ENCODE peak calls at places on chromosome 22, in six cellular contexts. One of them, this sample, is unnamed.

GRCh38 chr22:36775589-36775965 is 342 bp downstream of the IFT27 start:
- DNase-seq in suprapubic skin: peak; percentile 85
- DNase-seq in SK-N-SH: no peak
- DNase-seq in endothelial cell of umbilical vein: peak; percentile 31
- DNase-seq in GM23338: peak; percentile 45
- DNase-seq in K562: no peak
- DNase-seq in this sample: peak; percentile 89

GRCh38 chr22:19983701-19984100 is 32.9 kb downstream of the ARVCF start:
- DNase-seq in GM23338: no peak
- DNase-seq in K562: no peak
- DNase-seq in SK-N-SH: no peak
- DNase-seq in endothelial cell of umbilical vein: no peak
- DNase-seq in suprapubic skin: no peak
- DNase-seq in this sample: peak; percentile 73

GRCh38 chr22:40030757-40031092 is 36.0 kb downstream of the FAM83F start:
- DNase-seq in GM23338: peak; percentile 52
- DNase-seq in endothelial cell of umbilical vein: no peak
- DNase-seq in K562: no peak
- DNase-seq in SK-N-SH: no peak
- DNase-seq in suprapubic skin: no peak
- DNase-seq in this sample: peak; percentile 20

GRCh38 chr22:26168934-26169311 is 339 bp upstream of the SEZ6L start:
- DNase-seq in GM23338: no peak
- DNase-seq in endothelial cell of umbilical vein: no peak
- DNase-seq in SK-N-SH: no peak
- DNase-seq in K562: no peak
- DNase-seq in suprapubic skin: no peak
- DNase-seq in this sample: no peak

GRCh38 chr22:23791737-23792645 is 5.2 kb downstream of the SMARCB1 start:
- DNase-seq in suprapubic skin: no peak
- DNase-seq in K562: no peak
- DNase-seq in SK-N-SH: peak; percentile 34
- DNase-seq in endothelial cell of umbilical vein: no peak
- DNase-seq in GM23338: no peak
- DNase-seq in this sample: peak; percentile 58

GRCh38 chr22:23137905-23138520 is 3.8 kb downstream of the RSPH14 start:
- DNase-seq in K562: no peak
- DNase-seq in endothelial cell of umbilical vein: no peak
- DNase-seq in GM23338: no peak
- DNase-seq in SK-N-SH: no peak
- DNase-seq in suprapubic skin: no peak
- DNase-seq in this sample: no peak

GRCh38 chr22:23565942-23566715 is 14.0 kb downstream of the IGLL1 start:
- DNase-seq in K562: peak; percentile 61
- DNase-seq in suprapubic skin: peak; percentile 57
- DNase-seq in GM23338: peak; percentile 35
- DNase-seq in endothelial cell of umbilical vein: no peak
- DNase-seq in SK-N-SH: peak; percentile 90
- DNase-seq in this sample: peak; percentile 74

GRCh38 chr22:39906207-39906606 is 5.3 kb downstream of the GRAP2 start:
- DNase-seq in GM23338: peak; percentile 63
- DNase-seq in K562: no peak
- DNase-seq in suprapubic skin: no peak
- DNase-seq in SK-N-SH: no peak
- DNase-seq in endothelial cell of umbilical vein: no peak
- DNase-seq in this sample: no peak

GRCh38 chr22:19879996-19880785 is 25.5 kb upstream of the GNB1L start:
- DNase-seq in suprapubic skin: peak; percentile 74
- DNase-seq in endothelial cell of umbilical vein: no peak
- DNase-seq in GM23338: no peak
- DNase-seq in SK-N-SH: peak; percentile 36
- DNase-seq in K562: no peak
- DNase-seq in this sample: peak; percentile 66

GRCh38 chr22:50621948-50622722 is 5.8 kb downstream of the ARSA start:
- DNase-seq in suprapubic skin: no peak
- DNase-seq in SK-N-SH: peak; percentile 16
- DNase-seq in GM23338: no peak
- DNase-seq in endothelial cell of umbilical vein: no peak
- DNase-seq in K562: no peak
- DNase-seq in this sample: peak; percentile 86

GRCh38 chr22:35070451-35071093 is 4.6 kb downstream of the ISX start:
- DNase-seq in SK-N-SH: no peak
- DNase-seq in K562: no peak
- DNase-seq in endothelial cell of umbilical vein: no peak
- DNase-seq in GM23338: no peak
- DNase-seq in suprapubic skin: peak; percentile 45
- DNase-seq in this sample: no peak

GRCh38 chr22:27283714-27284113 is 517.8 kb downstream of the MN1 start:
- DNase-seq in suprapubic skin: no peak
- DNase-seq in SK-N-SH: no peak
- DNase-seq in GM23338: no peak
- DNase-seq in endothelial cell of umbilical vein: no peak
- DNase-seq in K562: peak; percentile 58
- DNase-seq in this sample: no peak

GRCh38 chr22:49814164-49814686 is 13.4 kb downstream of the BRD1 start:
- DNase-seq in suprapubic skin: no peak
- DNase-seq in endothelial cell of umbilical vein: no peak
- DNase-seq in GM23338: no peak
- DNase-seq in SK-N-SH: no peak
- DNase-seq in K562: no peak
- DNase-seq in this sample: no peak

GRCh38 chr22:36352775-36353507 is 34.8 kb downstream of the MYH9 start:
- DNase-seq in SK-N-SH: no peak
- DNase-seq in endothelial cell of umbilical vein: peak; percentile 90
- DNase-seq in GM23338: peak; percentile 25
- DNase-seq in K562: no peak
- DNase-seq in suprapubic skin: no peak
- DNase-seq in this sample: no peak

GRCh38 chr22:40819741-40820140 is 595 bp upstream of the SLC25A17 start:
- DNase-seq in SK-N-SH: peak; percentile 8
- DNase-seq in endothelial cell of umbilical vein: no peak
- DNase-seq in suprapubic skin: no peak
- DNase-seq in GM23338: peak; percentile 8
- DNase-seq in K562: no peak
- DNase-seq in this sample: no peak

GRCh38 chr22:26174280-26174679 is 5.0 kb downstream of the SEZ6L start:
- DNase-seq in K562: no peak
- DNase-seq in suprapubic skin: peak; percentile 62
- DNase-seq in SK-N-SH: peak; percentile 42
- DNase-seq in endothelial cell of umbilical vein: no peak
- DNase-seq in GM23338: peak; percentile 90
- DNase-seq in this sample: no peak

GRCh38 chr22:19986011-19986409 is 30.6 kb downstream of the ARVCF start:
- DNase-seq in K562: no peak
- DNase-seq in suprapubic skin: no peak
- DNase-seq in SK-N-SH: no peak
- DNase-seq in GM23338: no peak
- DNase-seq in endothelial cell of umbilical vein: no peak
- DNase-seq in this sample: no peak

DNA sequence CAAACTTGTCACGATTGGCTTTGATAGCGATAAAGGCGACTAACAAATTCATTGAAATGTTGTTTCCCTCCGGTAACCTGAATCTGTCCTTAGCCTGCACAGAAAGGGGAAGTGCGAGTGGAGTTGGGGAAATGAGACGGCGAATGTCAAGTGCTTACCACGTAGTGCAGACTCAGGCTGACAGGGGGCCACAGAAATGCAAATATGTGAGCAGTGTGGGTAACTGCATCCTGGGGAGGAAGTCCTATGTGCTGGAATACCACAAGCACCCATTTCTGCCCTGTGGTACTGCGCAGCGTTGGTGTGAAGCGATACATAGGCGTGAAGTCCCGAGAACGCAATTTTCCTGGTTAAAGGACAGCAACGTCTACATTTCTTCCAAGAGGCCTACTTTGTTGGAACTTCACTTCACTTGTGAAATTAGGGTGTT is 869 bp upstream of the EIF4ENIF1 start:
- DNase-seq in GM23338: peak; percentile 58
- DNase-seq in SK-N-SH: peak; percentile 58
- DNase-seq in suprapubic skin: no peak
- DNase-seq in K562: peak; percentile 15
- DNase-seq in endothelial cell of umbilical vein: peak; percentile 81
- DNase-seq in this sample: peak; percentile 90
- TF ChIP-seq POLR2AphosphoS5 in GM23338: no peak
- TF ChIP-seq POLR2AphosphoS5 in SK-N-SH: no peak
- TF ChIP-seq POLR2AphosphoS5 in suprapubic skin: no peak
- TF ChIP-seq POLR2AphosphoS5 in K562: peak; percentile 30
- TF ChIP-seq POLR2AphosphoS5 in endothelial cell of umbilical vein: no peak
- TF ChIP-seq POLR2AphosphoS5 in this sample: no peak

DNA sequence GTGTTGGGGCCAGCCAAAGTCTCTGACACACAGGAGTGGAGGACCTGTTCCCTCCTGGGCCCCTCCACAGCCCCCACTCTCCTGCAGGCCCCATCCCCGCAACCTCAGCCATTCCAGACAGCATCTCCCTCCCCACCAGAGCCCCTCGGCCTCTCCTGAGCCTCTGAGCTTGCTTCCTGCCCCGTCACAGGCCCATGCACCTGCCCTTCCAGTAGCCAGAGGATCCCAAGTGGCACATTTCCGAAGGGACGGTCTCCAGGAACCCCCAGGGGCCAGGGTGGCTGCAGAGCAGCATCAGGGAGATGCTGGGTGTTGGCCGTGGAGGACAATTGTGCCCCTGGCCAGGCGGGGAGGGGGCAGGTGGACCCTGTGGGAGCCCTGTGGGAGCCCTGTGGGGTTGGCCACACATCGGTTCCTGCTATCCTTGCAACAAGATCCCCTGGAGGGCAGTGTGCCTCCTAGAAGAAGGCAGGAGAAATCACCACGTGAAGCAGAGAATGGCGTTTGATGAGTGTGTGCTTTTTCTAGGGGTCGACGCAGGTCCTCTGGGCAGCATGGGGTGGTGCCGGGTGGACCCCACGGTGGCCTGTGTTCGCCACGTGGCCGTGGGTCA is 45.3 kb upstream of the PPARA start:
- DNase-seq in K562: no peak
- DNase-seq in endothelial cell of umbilical vein: no peak
- DNase-seq in SK-N-SH: no peak
- DNase-seq in GM23338: no peak
- DNase-seq in suprapubic skin: no peak
- DNase-seq in this sample: no peak
- TF ChIP-seq CTCF in K562: no peak
- TF ChIP-seq CTCF in endothelial cell of umbilical vein: no peak
- TF ChIP-seq CTCF in SK-N-SH: no peak
- TF ChIP-seq CTCF in GM23338: no peak
- TF ChIP-seq CTCF in suprapubic skin: no peak
- TF ChIP-seq CTCF in this sample: no peak

GRCh38 chr22:18048441-18048898 is 24.1 kb upstream of the MICAL3 start:
- DNase-seq in GM23338: no peak
- DNase-seq in suprapubic skin: no peak
- DNase-seq in SK-N-SH: no peak
- DNase-seq in endothelial cell of umbilical vein: no peak
- DNase-seq in K562: peak; percentile 35
- DNase-seq in this sample: peak; percentile 72
- TF ChIP-seq POLR2AphosphoS5 in GM23338: no peak
- TF ChIP-seq POLR2AphosphoS5 in suprapubic skin: no peak
- TF ChIP-seq POLR2AphosphoS5 in SK-N-SH: no peak
- TF ChIP-seq POLR2AphosphoS5 in endothelial cell of umbilical vein: no peak
- TF ChIP-seq POLR2AphosphoS5 in K562: no peak
- TF ChIP-seq POLR2AphosphoS5 in this sample: peak; percentile 69

DNA sequence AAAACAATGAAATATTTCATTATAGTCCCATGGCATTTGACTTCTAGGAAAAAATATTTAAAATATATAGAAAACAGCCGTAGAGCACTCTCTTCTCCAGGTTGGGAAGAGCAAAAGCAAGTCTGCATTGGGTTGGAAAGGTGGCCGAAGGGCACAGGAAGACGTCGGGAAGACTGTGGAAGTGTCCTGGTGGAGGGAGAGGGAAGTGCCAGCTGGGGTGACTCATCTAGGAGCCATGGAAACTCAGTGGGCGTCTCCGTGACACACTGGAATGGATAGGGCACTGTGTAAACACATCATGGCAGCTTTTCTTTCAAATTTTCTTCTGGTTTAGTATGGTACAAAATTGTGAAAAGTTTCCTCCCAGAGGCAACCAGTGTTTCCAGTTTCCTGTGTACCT is 12.7 kb downstream of the GTPBP1 start:
- DNase-seq in K562: no peak
- DNase-seq in SK-N-SH: peak; percentile 45
- DNase-seq in GM23338: peak; percentile 78
- DNase-seq in endothelial cell of umbilical vein: peak; percentile 88
- DNase-seq in suprapubic skin: peak; percentile 85
- DNase-seq in this sample: no peak
- TF ChIP-seq CTCF in K562: no peak
- TF ChIP-seq CTCF in SK-N-SH: peak; percentile 46
- TF ChIP-seq CTCF in GM23338: no peak
- TF ChIP-seq CTCF in endothelial cell of umbilical vein: peak; percentile 58
- TF ChIP-seq CTCF in suprapubic skin: peak; percentile 87
- TF ChIP-seq CTCF in this sample: peak; percentile 43

This sample was measured in spleen.